ENCODE peak calls at places on chromosome 9, in four cellular contexts. O is activated naive CD4-positive, alpha-beta T cell treated with anti-CD3 and anti-CD28 coated beads, Interleukin-2, amount 50 U/mL, for 16 hours; N is EL; D is activated T-cell treated with anti-CD3 and anti-CD28 coated beads for 1 hour. L is an unnamed sample.

GRCh38 chr9:121929893-121930875 is 162.9 kb downstream of the TTLL11 start:
- DNase-seq in O (no peak), N (peak; percentile 13), D (no peak), L (no peak)

GRCh38 chr9:92426501-92426900 is 2.2 kb upstream of the OMD start:
- DNase-seq in O (no peak), N (no peak), D (no peak), L (no peak)

GRCh38 chr9:137551656-137552534 is at the start of gene MRPL41:
- DNase-seq in O (peak; percentile 92), N (peak; percentile 86), D (peak; percentile 85), L (peak; percentile 91)

GRCh38 chr9:35972093-35972492 is 14.1 kb upstream of the OR2S2 start:
- DNase-seq in O (peak; percentile 26), N (no peak), D (peak; percentile 5), L (no peak)

GRCh38 chr9:684055-684949 is 157.2 kb upstream of the DMRT1 start:
- DNase-seq in O (no peak), N (peak; percentile 60), D (no peak), L (no peak)

GRCh38 chr9:112858625-112859147 is 32.0 kb downstream of the SLC46A2 start:
- DNase-seq in O (no peak), N (no peak), D (no peak), L (no peak)

GRCh38 chr9:89631381-89631780 is 26.6 kb downstream of the GADD45G start:
- DNase-seq in O (no peak), N (no peak), D (no peak), L (peak; percentile 22)

GRCh38 chr9:98687911-98688310 is 20.8 kb downstream of the GABBR2 start:
- DNase-seq in O (no peak), N (no peak), D (no peak), L (peak; percentile 51)

GRCh38 chr9:4366649-4367330 is 66.9 kb upstream of the GLIS3 start:
- DNase-seq in O (no peak), N (peak; percentile 66), D (no peak), L (peak; percentile 74)

GRCh38 chr9:133862585-133863041 is 124.5 kb upstream of the SARDH start:
- DNase-seq in O (no peak), N (no peak), D (no peak), L (no peak)

GRCh38 chr9:93579711-93580516 is 3.5 kb downstream of the PHF2 start:
- DNase-seq in O (no peak), N (no peak), D (no peak), L (no peak)

GRCh38 chr9:83965350-83966208 is 14.4 kb downstream of the HNRNPK start:
- DNase-seq in O (no peak), N (peak; percentile 31), D (no peak), L (no peak)

GRCh38 chr9:108776920-108777650 is 78.7 kb downstream of the ACTL7B start:
- DNase-seq in O (no peak), N (peak; percentile 63), D (no peak), L (peak; percentile 67)

GRCh38 chr9:115593587-115594091 is 475.7 kb upstream of the TNC start:
- DNase-seq in O (no peak), N (peak; percentile 70), D (no peak), L (peak; percentile 65)

GRCh38 chr9:105067895-105068580 is 140.1 kb upstream of the ABCA1 start:
- DNase-seq in O (no peak), N (peak; percentile 78), D (no peak), L (peak; percentile 99)

GRCh38 chr9:27151693-27152397 is 42.8 kb downstream of the TEK start:
- DNase-seq in O (no peak), N (peak; percentile 71), D (no peak), L (peak; percentile 78)